ENCODE peak calls at places on chromosomes 1 and 21, in seven cellular contexts. O is ACHN, D is keratinocyte, H is heart left ventricle, X is fibroblast of the conjunctiva, Y is NCI-H1105, R is neural crest cell. J is an unnamed sample.
A peak's percentile ranks its signal among the peaks of the same experiment; 100 is the strongest.

GRCh38 chr1:61334718-61335589 is 252.6 kb downstream of the NFIA start:
- DNase-seq in O (no peak), D (no peak), H (peak; percentile 83), X (no peak), Y (no peak), R (no peak), J (no peak)

GRCh38 chr21:35358008-35358407 is 308.9 kb upstream of the RUNX1 start:
- DNase-seq in O (no peak), D (no peak), H (no peak), X (no peak), Y (no peak), R (no peak), J (no peak)

GRCh38 chr1:114100148-114100547 is 53.5 kb downstream of the SYT6 start:
- DNase-seq in O (no peak), D (no peak), H (no peak), X (no peak), Y (no peak), R (no peak), J (no peak)

GRCh38 chr1:151058682-151059341 is 610 bp downstream of the CDC42SE1 start:
- DNase-seq in O (no peak), D (no peak), H (no peak), X (no peak), Y (peak; percentile 85), R (no peak), J (peak; percentile 94)

GRCh38 chr1:199404191-199404590 is 623.3 kb upstream of the NR5A2 start:
- DNase-seq in O (no peak), D (no peak), H (no peak), X (peak; percentile 35), Y (no peak), R (no peak), J (no peak)

GRCh38 chr1:60425528-60425927 is 352.0 kb upstream of the C1orf87 start:
- DNase-seq in O (peak; percentile 3), D (no peak), H (no peak), X (no peak), Y (no peak), R (no peak), J (peak; percentile 36)

GRCh38 chr1:78003882-78004718 is 639 bp upstream of the DNAJB4 start:
- DNase-seq in O (peak; percentile 89), D (peak; percentile 26), H (peak; percentile 63), X (peak; percentile 61), Y (no peak), R (peak; percentile 32), J (peak; percentile 93)

GRCh38 chr1:8787218-8787617 is 30.2 kb downstream of the RERE start:
- DNase-seq in O (no peak), D (no peak), H (no peak), X (no peak), Y (no peak), R (no peak), J (no peak)

GRCh38 chr1:157047064-157047410 is 1.5 kb upstream of the ARHGEF11 start:
- DNase-seq in O (no peak), D (no peak), H (no peak), X (no peak), Y (no peak), R (no peak), J (peak; percentile 32)

GRCh38 chr1:82920418-82921248 is 1078.3 kb downstream of the TTLL7 start:
- DNase-seq in O (peak; percentile 4), D (no peak), H (no peak), X (no peak), Y (no peak), R (no peak), J (peak; percentile 21)

GRCh38 chr1:234696986-234697385 is 87.0 kb upstream of the IRF2BP2 start:
- DNase-seq in O (no peak), D (no peak), H (no peak), X (no peak), Y (no peak), R (no peak), J (no peak)

GRCh38 chr1:106952766-106953165 is 103.7 kb upstream of the PRMT6 start:
- DNase-seq in O (no peak), D (no peak), H (no peak), X (no peak), Y (no peak), R (no peak), J (no peak)

GRCh38 chr1:162151900-162152829 is 82.7 kb downstream of the NOS1AP start:
- DNase-seq in O (no peak), D (no peak), H (no peak), X (no peak), Y (no peak), R (no peak), J (peak; percentile 34)

GRCh38 chr1:53343831-53344668 is 16.2 kb upstream of the LRP8 start:
- DNase-seq in O (no peak), D (no peak), H (no peak), X (no peak), Y (no peak), R (no peak), J (no peak)

GRCh38 chr1:182629674-182630073 is 25.5 kb upstream of the RGS16 start:
- DNase-seq in O (no peak), D (no peak), H (no peak), X (no peak), Y (no peak), R (no peak), J (no peak)

GRCh38 chr1:17565551-17565971 is 26.1 kb downstream of the ARHGEF10L start:
- DNase-seq in O (peak; percentile 36), D (no peak), H (peak; percentile 44), X (no peak), Y (no peak), R (no peak), J (no peak)

J was measured in HT-29.